ENCODE peak calls at places on chromosomes 1 and 21, in eight cellular contexts. I is ovary, D is transverse colon, R is SJSA1, Z is PC-3, T is mammary epithelial cell, V is IMR-90, O is K562. Y is an unnamed sample. For H3K27me3, the result is how much of the 10 kb centered on the place peaks cover.

GRCh38 chr21:26952274-26953066 is 14.4 kb downstream of the ADAMTS5 start:
- DNase-seq in I (no peak), D (no peak), R (no peak), Z (no peak), T (no peak), V (peak), O (no peak), Y (no peak)

GRCh38 chr21:36646011-36646410 is 52.9 kb upstream of the SIM2 start:
- DNase-seq in I (no peak), D (no peak), R (no peak), Z (no peak), T (no peak), V (no peak), O (no peak), Y (no peak)

GRCh38 chr1:23548704-23549143 is 10.6 kb downstream of the ID3 start:
- DNase-seq in I (no peak), D (peak), R (no peak), Z (no peak), T (no peak), V (peak), O (peak), Y (no peak)

GRCh38 chr21:15592271-15592860 is 137.4 kb upstream of the USP25 start:
- DNase-seq in I (no peak), D (no peak), R (no peak), Z (peak), T (peak), V (peak), O (peak), Y (peak)

GRCh38 chr1:228004331-228004871 is 2.4 kb upstream of the WNT3A start:
- DNase-seq in I (peak), D (no peak), R (no peak), Z (peak), T (peak), V (no peak), O (peak), Y (peak)

GRCh38 chr1:166083887-166084286 is 82.9 kb downstream of the FAM78B start:
- DNase-seq in I (no peak), D (no peak), R (no peak), Z (no peak), T (no peak), V (no peak), O (no peak), Y (no peak)

GRCh38 chr1:154703207-154703606 is 95.2 kb upstream of the ADAR start:
- DNase-seq in I (no peak), D (no peak), R (no peak), Z (peak), T (no peak), V (no peak), O (no peak), Y (no peak)

GRCh38 chr1:73943270-73943669 is 254.7 kb downstream of the LRRIQ3 start:
- DNase-seq in I (no peak), D (no peak), R (no peak), Z (peak), T (no peak), V (no peak), O (no peak), Y (peak)

GRCh38 chr1:195030793-195031192 is 1577.4 kb downstream of the KCNT2 start:
- DNase-seq in I (no peak), D (no peak), R (no peak), Z (no peak), T (no peak), V (no peak), O (no peak), Y (no peak)

GRCh38 chr1:55868026-55868425 is 652.9 kb upstream of the USP24 start:
- DNase-seq in I (no peak), D (no peak), R (no peak), Z (peak), T (no peak), V (peak), O (no peak), Y (peak)

GRCh38 chr1:192485692-192486436 is 89.7 kb upstream of the RGS1 start:
- DNase-seq in I (peak), D (peak), R (no peak), Z (peak), T (peak), V (peak), O (no peak), Y (peak)

GRCh38 chr1:109927908-109928307 is 17.3 kb downstream of the CSF1 start:
- DNase-seq in I (peak), D (peak), R (no peak), Z (no peak), T (peak), V (peak), O (no peak), Y (no peak)

GRCh38 chr1:54507471-54507870 is 40.6 kb upstream of the ACOT11 start:
- DNase-seq in I (no peak), D (no peak), R (no peak), Z (no peak), T (no peak), V (no peak), O (no peak), Y (no peak)

GRCh38 chr1:31444725-31445448 is 31.9 kb downstream of the SERINC2 start:
- DNase-seq in I (no peak), D (peak), R (no peak), Z (no peak), T (no peak), V (no peak), O (peak), Y (peak)

GRCh38 chr1:89948726-89949345 is 46.1 kb upstream of the ZNF326 start:
- DNase-seq in I (no peak), D (no peak), R (no peak), Z (no peak), T (no peak), V (no peak), O (no peak), Y (no peak)

GRCh38 chr1:27592600-27593340 is 11.2 kb downstream of the AHDC1 start:
- DNase-seq in I (peak), D (no peak), R (no peak), Z (no peak), T (no peak), V (no peak), O (no peak), Y (no peak)

GRCh38 chr1:234841710-234842231 is 231.8 kb upstream of the IRF2BP2 start:
- DNase-seq in I (no peak), D (no peak), R (no peak), Z (no peak), T (no peak), V (peak), O (peak), Y (no peak)

GRCh38 chr1:39406533-39407478 is 84.6 kb upstream of the BMP8A start:
- DNase-seq in I (no peak), D (no peak), R (peak), Z (no peak), T (no peak), V (peak), O (no peak), Y (no peak)

GRCh38 chr1:40743860-40744259 is 39.7 kb upstream of the KCNQ4 start:
- DNase-seq in I (no peak), D (no peak), R (no peak), Z (no peak), T (no peak), V (no peak), O (no peak), Y (no peak)
- H3K27me3 ChIP-seq in I (under half), D (under half), R (under half), Z (under half), T (under half), V (under half), O (under half), Y (under half)

GRCh38 chr1:36857761-36858160 is 176.6 kb downstream of the GRIK3 start:
- DNase-seq in I (no peak), D (no peak), R (no peak), Z (no peak), T (no peak), V (no peak), O (no peak), Y (no peak)
- H3K27me3 ChIP-seq in I (under half), D (under half), R (under half), Z (half or more), T (under half), V (under half), O (half or more), Y (under half)

GRCh38 chr1:67909776-67910175 is 76.5 kb upstream of the GNG12 start:
- DNase-seq in I (no peak), D (no peak), R (no peak), Z (no peak), T (no peak), V (no peak), O (no peak), Y (no peak)
- H3K27me3 ChIP-seq in I (under half), D (under half), R (under half), Z (under half), T (under half), V (under half), O (under half), Y (under half)

GRCh38 chr1:20372676-20373075 is 82.0 kb downstream of the VWA5B1 start:
- DNase-seq in I (no peak), D (no peak), R (no peak), Z (no peak), T (no peak), V (no peak), O (no peak), Y (no peak)

GRCh38 chr1:20371411-20371810 is 80.7 kb downstream of the VWA5B1 start:
- DNase-seq in I (no peak), D (no peak), R (no peak), Z (peak), T (peak), V (peak), O (peak), Y (no peak)

GRCh38 chr1:20370628-20371200 is 80.0 kb downstream of the VWA5B1 start:
- DNase-seq in I (no peak), D (no peak), R (no peak), Z (no peak), T (no peak), V (no peak), O (no peak), Y (no peak)

GRCh38 chr1:20373286-20373685 is 82.6 kb downstream of the VWA5B1 start:
- DNase-seq in I (no peak), D (no peak), R (no peak), Z (no peak), T (no peak), V (no peak), O (no peak), Y (no peak)

DNA sequence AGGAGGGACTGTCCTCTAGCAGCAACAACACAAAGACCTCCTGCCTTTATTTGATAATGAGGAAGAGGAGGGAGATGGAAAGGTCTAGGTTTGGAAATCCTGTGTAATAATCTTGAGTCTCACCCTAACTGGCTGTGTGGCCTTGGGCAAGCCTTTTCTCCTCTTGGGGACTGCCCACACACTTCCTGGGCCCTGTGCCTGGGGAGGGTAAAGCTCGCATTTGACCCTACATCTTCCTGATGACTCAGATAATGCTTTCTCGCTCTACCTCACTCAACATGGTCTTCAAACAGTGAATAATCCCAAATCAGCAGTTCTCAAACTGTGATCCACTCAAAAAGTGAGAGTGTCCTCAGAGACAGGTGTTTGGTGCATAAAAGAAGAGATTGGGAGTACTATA is 81.2 kb downstream of the VWA5B1 start:
- DNase-seq in I (no peak), D (no peak), R (no peak), Z (peak), T (no peak), V (no peak), O (no peak), Y (no peak)
- H3K27me3 ChIP-seq in I (under half), D (half or more), R (under half), Z (under half), T (under half), V (under half), O (under half), Y (under half)

GRCh38 chr1:177799746-177800145 is 170.1 kb downstream of the SEC16B start:
- DNase-seq in I (no peak), D (no peak), R (no peak), Z (no peak), T (no peak), V (no peak), O (no peak), Y (no peak)

GRCh38 chr1:177800386-177801058 is 169.3 kb downstream of the SEC16B start:
- DNase-seq in I (no peak), D (no peak), R (no peak), Z (peak), T (peak), V (peak), O (no peak), Y (peak)

GRCh38 chr1:177802304-177802703 is 167.6 kb downstream of the SEC16B start:
- DNase-seq in I (no peak), D (no peak), R (no peak), Z (no peak), T (no peak), V (no peak), O (no peak), Y (no peak)

GRCh38 chr1:177796561-177796960 is 173.3 kb downstream of the SEC16B start:
- DNase-seq in I (no peak), D (no peak), R (no peak), Z (no peak), T (no peak), V (no peak), O (no peak), Y (no peak)

GRCh38 chr1:177798614-177799013 is 171.2 kb downstream of the SEC16B start:
- DNase-seq in I (no peak), D (no peak), R (no peak), Z (no peak), T (no peak), V (no peak), O (no peak), Y (no peak)
- H3K27me3 ChIP-seq in I (under half), D (under half), R (under half), Z (under half), T (under half), V (under half), O (under half), Y (under half)

GRCh38 chr1:1359316-1359667 is 937 bp upstream of the MXRA8 start:
- DNase-seq in I (no peak), D (no peak), R (no peak), Z (no peak), T (no peak), V (peak), O (no peak), Y (no peak)
- H3K27me3 ChIP-seq in I (under half), D (half or more), R (under half), Z (under half), T (under half), V (under half), O (under half), Y (under half)

GRCh38 chr1:181317261-181317924 is 165.9 kb upstream of the CACNA1E start:
- DNase-seq in I (no peak), D (no peak), R (no peak), Z (no peak), T (no peak), V (no peak), O (no peak), Y (no peak)

GRCh38 chr1:181314959-181315358 is 168.4 kb upstream of the CACNA1E start:
- DNase-seq in I (no peak), D (no peak), R (no peak), Z (no peak), T (no peak), V (no peak), O (no peak), Y (no peak)

GRCh38 chr1:181318022-181318857 is 165.1 kb upstream of the CACNA1E start:
- DNase-seq in I (no peak), D (no peak), R (no peak), Z (no peak), T (no peak), V (no peak), O (no peak), Y (no peak)

GRCh38 chr1:181310560-181310959 is 172.8 kb upstream of the CACNA1E start:
- DNase-seq in I (no peak), D (no peak), R (no peak), Z (peak), T (no peak), V (no peak), O (no peak), Y (no peak)

DNA sequence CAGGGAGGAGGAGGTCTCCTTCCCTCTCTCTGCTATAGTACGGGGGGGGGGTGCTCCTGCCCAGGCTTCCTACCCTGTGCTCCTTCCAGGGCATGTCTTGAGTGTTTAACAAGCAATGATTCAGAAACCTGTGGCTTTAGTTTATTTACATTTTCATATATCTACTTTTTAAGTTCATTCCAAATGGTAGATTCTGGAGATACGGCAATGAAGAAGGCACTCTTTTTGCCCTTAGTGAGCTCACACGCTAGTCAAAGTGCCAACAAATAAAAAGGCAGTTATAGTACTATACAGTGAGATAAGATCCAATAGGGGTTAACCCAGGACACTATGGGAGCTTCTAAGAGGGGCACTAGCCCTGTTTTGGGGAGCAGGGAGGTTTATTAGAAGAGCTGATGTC is 169.3 kb upstream of the CACNA1E start:
- DNase-seq in I (no peak), D (no peak), R (no peak), Z (peak), T (no peak), V (no peak), O (no peak), Y (no peak)
- H3K27me3 ChIP-seq in I (under half), D (half or more), R (under half), Z (under half), T (under half), V (under half), O (under half), Y (half or more)

Y was measured in bronchial epithelial cell.